ENCODE peak calls at places on chromosome 9, in four cellular contexts. V, G, H and S are unnamed samples.

GRCh38 chr9:106885451-106885850 is 22.5 kb downstream of the ZNF462 start:
- DNase-seq in G (no peak), V (peak), H (peak), S (no peak)

GRCh38 chr9:123339666-123340414 is 16.2 kb upstream of the CRB2 start:
- DNase-seq in G (peak), V (no peak), H (no peak), S (no peak)

GRCh38 chr9:12503606-12504122 is 189.5 kb upstream of the TYRP1 start:
- DNase-seq in G (no peak), H (no peak), V (peak), S (no peak)

GRCh38 chr9:120902824-120903608 is 23.6 kb downstream of the TRAF1 start:
- DNase-seq in V (no peak), H (no peak), G (no peak), S (no peak)

GRCh38 chr9:125655691-125656410 is 51.2 kb downstream of the MAPKAP1 start:
- DNase-seq in G (no peak), V (no peak), H (no peak), S (no peak)

GRCh38 chr9:95003694-95004451 is 277.4 kb downstream of the AOPEP start:
- DNase-seq in G (peak), V (peak), H (peak), S (no peak)

GRCh38 chr9:88993327-88993726 is 2.1 kb downstream of the S1PR3 start:
- DNase-seq in H (no peak), G (no peak), V (peak), S (no peak)

GRCh38 chr9:104280711-104281110 is 186.6 kb downstream of the SMC2 start:
- DNase-seq in V (no peak), H (no peak), G (no peak), S (no peak)

GRCh38 chr9:83242066-83242465 is 179.1 kb upstream of the RASEF start:
- DNase-seq in V (no peak), G (no peak), H (no peak), S (no peak)

GRCh38 chr9:122020398-122020797 is 72.7 kb downstream of the TTLL11 start:
- DNase-seq in H (peak), G (no peak), V (peak), S (no peak)

GRCh38 chr9:124779368-124780059 is 2.6 kb downstream of the OLFML2A start:
- DNase-seq in V (peak), H (peak), G (no peak), S (no peak)

GRCh38 chr9:109319072-109319630 is 1.7 kb downstream of the EPB41L4B start:
- DNase-seq in H (no peak), G (no peak), V (no peak), S (no peak)

GRCh38 chr9:83959061-83959460 is 21.0 kb downstream of the HNRNPK start:
- DNase-seq in H (peak), V (peak), G (no peak), S (no peak)

GRCh38 chr9:37200572-37201005 is 80.2 kb downstream of the ZCCHC7 start:
- DNase-seq in V (peak), H (peak), G (no peak), S (no peak)

GRCh38 chr9:115118471-115119156 is 657 bp upstream of the TNC start:
- DNase-seq in V (peak), G (no peak), H (peak), S (no peak)